ENCODE peak calls at places on chromosomes 3 and 15, in five cellular contexts. K is A549, N is K562, Q is H1, B is HepG2. J is an unnamed sample.
A peak's percentile ranks its signal among the peaks of the same experiment; 100 is the strongest.

GRCh38 chr3:46293035-46293724 is 50.9 kb downstream of the CCR3 start:
- DNase-seq in N (no peak), Q (no peak), B (no peak), K (no peak), J (no peak)

GRCh38 chr3:23376516-23377248 is 173.6 kb downstream of the UBE2E2 start:
- DNase-seq in K (no peak), Q (no peak), N (no peak), B (no peak), J (no peak)

GRCh38 chr15:72585659-72586058 is 68.8 kb upstream of the GOLGA6B start:
- DNase-seq in B (peak; percentile 7), N (no peak), Q (no peak), K (no peak), J (peak; percentile 15)

GRCh38 chr3:13204177-13204581 is 130.9 kb upstream of the IQSEC1 start:
- DNase-seq in B (no peak), K (no peak), N (no peak), Q (no peak), J (no peak)

GRCh38 chr3:42610978-42611377 is 10.5 kb downstream of the NKTR start:
- DNase-seq in B (no peak), Q (no peak), K (no peak), N (no peak), J (peak; percentile 55)

GRCh38 chr15:52624262-52624661 is 54.9 kb downstream of the ATOSA start:
- DNase-seq in K (no peak), N (no peak), Q (no peak), B (peak; percentile 2), J (no peak)

GRCh38 chr3:12746419-12746818 is 12.6 kb downstream of the TMEM40 start:
- DNase-seq in N (no peak), B (no peak), K (no peak), Q (no peak), J (no peak)

GRCh38 chr3:177459397-177459796 is 262.1 kb upstream of the TBL1XR1 start:
- DNase-seq in N (no peak), K (no peak), Q (no peak), B (no peak), J (no peak)

GRCh38 chr3:8604988-8605387 is 39.6 kb downstream of the SSUH2 start:
- DNase-seq in B (no peak), N (no peak), K (no peak), Q (peak; percentile 13), J (no peak)

GRCh38 chr3:192933779-192934456 is 16.3 kb upstream of the MB21D2 start:
- DNase-seq in B (no peak), Q (no peak), K (no peak), N (no peak), J (no peak)

GRCh38 chr3:111601810-111602209 is 6.7 kb upstream of the ZBED2 start:
- DNase-seq in Q (no peak), N (no peak), B (no peak), K (no peak), J (no peak)

GRCh38 chr15:59885832-59886231 is 118.3 kb upstream of the FOXB1 start:
- DNase-seq in Q (no peak), K (no peak), N (no peak), B (no peak), J (no peak)

GRCh38 chr3:112948346-112948838 is 26.5 kb downstream of the CD200R1 start:
- DNase-seq in B (no peak), N (no peak), Q (peak; percentile 49), K (no peak), J (no peak)

GRCh38 chr3:43723121-43723734 is 32.5 kb downstream of the ABHD5 start:
- DNase-seq in N (no peak), K (no peak), Q (no peak), B (no peak), J (peak; percentile 54)

GRCh38 chr15:33244471-33244870 is 50.0 kb upstream of the FMN1 start:
- DNase-seq in Q (no peak), N (no peak), B (no peak), K (no peak), J (no peak)

GRCh38 chr3:164208026-164208425 is 870.3 kb downstream of the SI start:
- DNase-seq in K (no peak), N (no peak), B (no peak), Q (no peak), J (no peak)

GRCh38 chr3:161263057-161263456 is 41.9 kb downstream of the NMD3 start:
- DNase-seq in B (no peak), K (no peak), N (no peak), Q (no peak), J (no peak)

GRCh38 chr3:146163584-146163983 is 2.6 kb upstream of the PLOD2 start:
- DNase-seq in B (no peak), Q (no peak), K (peak; percentile 77), N (no peak), J (peak; percentile 75)

GRCh38 chr15:39077998-39078397 is 502.9 kb upstream of the THBS1 start:
- DNase-seq in N (no peak), B (no peak), K (no peak), Q (no peak), J (no peak)

GRCh38 chr15:57165992-57166391 is 210.3 kb upstream of the CGNL1 start:
- DNase-seq in Q (no peak), N (no peak), B (no peak), K (no peak), J (peak; percentile 42)

GRCh38 chr15:65556622-65557021 is 26.4 kb downstream of the HACD3 start:
- DNase-seq in K (no peak), Q (no peak), B (no peak), N (no peak), J (no peak)

GRCh38 chr3:42960282-42960681 is 18.8 kb upstream of the GASK1A start:
- DNase-seq in B (no peak), Q (no peak), K (no peak), N (no peak), J (peak; percentile 9)

GRCh38 chr3:177150970-177151627 is 46.2 kb downstream of the TBL1XR1 start:
- DNase-seq in K (no peak), N (no peak), Q (no peak), B (peak; percentile 18), J (peak; percentile 76)

GRCh38 chr3:36911990-36912804 is 32.7 kb downstream of the TRANK1 start:
- DNase-seq in N (no peak), K (peak; percentile 47), Q (no peak), B (peak; percentile 10), J (peak; percentile 20)

GRCh38 chr15:98085003-98085639 is 124.6 kb downstream of the ARRDC4 start:
- DNase-seq in K (peak; percentile 23), N (no peak), B (peak; percentile 43), Q (no peak), J (peak; percentile 73)

GRCh38 chr3:179321585-179322322 is 1.1 kb upstream of the ZNF639 start:
- DNase-seq in Q (peak; percentile 54), B (peak; percentile 29), K (peak; percentile 39), N (peak; percentile 24), J (peak; percentile 77)

GRCh38 chr15:34336947-34337556 is 529 bp downstream of the SLC12A6 start:
- DNase-seq in B (no peak), K (no peak), Q (no peak), N (no peak), J (no peak)

GRCh38 chr3:13141991-13142412 is 68.8 kb upstream of the IQSEC1 start:
- DNase-seq in B (no peak), Q (peak; percentile 83), K (no peak), N (peak; percentile 67), J (no peak)

GRCh38 chr3:131033480-131034080 is 6.9 kb downstream of the NEK11 start:
- DNase-seq in Q (no peak), N (peak; percentile 21), B (peak; percentile 43), K (peak; percentile 14), J (peak; percentile 75)

GRCh38 chr3:180913582-180914404 is 1.3 kb downstream of the FXR1 start:
- DNase-seq in K (no peak), N (no peak), B (no peak), Q (no peak), J (peak; percentile 38)

GRCh38 chr15:82571722-82572222 is 31.5 kb upstream of the RPS17 start:
- DNase-seq in B (no peak), N (peak; percentile 37), K (no peak), Q (peak; percentile 69), J (no peak)

GRCh38 chr3:32856355-32856889 is 38.6 kb downstream of the TRIM71 start:
- DNase-seq in B (peak; percentile 65), K (no peak), Q (no peak), N (no peak), J (no peak)

GRCh38 chr3:126554560-126555525 is 3.9 kb downstream of the C3orf22 start:
- DNase-seq in B (peak; percentile 25), K (no peak), Q (peak; percentile 38), N (no peak), J (no peak)

GRCh38 chr3:133394561-133395311 is 5.1 kb upstream of the BFSP2 start:
- DNase-seq in N (no peak), K (no peak), Q (no peak), B (no peak), J (peak; percentile 12)

DNA sequence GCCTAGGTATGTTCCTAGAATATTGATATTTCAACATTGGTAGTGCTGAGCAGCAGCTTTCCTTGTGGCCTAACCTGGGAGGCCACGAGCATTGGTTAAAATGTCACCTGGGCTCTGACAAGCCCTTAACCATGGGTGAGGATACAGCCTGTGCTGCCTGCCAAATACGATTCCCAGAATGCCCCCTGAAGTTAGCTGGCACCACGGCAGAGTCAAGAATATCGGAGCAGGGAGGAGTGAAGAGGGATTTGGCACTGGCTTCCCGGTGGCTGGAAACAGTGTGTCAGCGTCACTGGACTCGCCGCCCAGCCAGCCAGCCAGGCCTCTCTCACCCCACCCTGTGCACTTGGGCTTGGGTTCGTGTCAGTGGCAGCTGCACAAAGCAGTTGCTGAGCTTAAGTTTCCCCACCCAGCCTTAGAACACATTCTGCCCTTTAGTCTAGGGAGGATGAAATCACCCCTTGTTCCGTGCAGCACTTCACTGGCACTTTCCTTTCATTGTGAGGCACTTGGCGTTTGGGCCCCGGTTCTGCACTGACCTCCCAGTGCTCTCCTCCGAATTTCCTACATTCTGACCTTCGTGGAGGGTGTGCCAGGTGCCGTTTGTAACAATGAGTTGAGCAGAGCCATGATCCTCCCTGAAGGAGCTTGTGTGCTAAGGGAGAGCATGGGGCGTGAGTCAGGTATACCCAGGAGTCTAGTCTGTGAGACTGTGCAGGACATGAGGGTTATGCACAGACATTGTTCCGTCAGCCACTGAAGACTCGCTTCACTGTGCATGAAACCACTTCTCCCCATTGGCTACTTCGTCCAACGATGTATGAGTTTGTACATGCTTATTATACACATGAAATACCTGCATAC is 152.8 kb upstream of the BHLHE40 start:
- DNase-seq in K (peak; percentile 21), N (no peak), Q (peak; percentile 39), B (no peak), J (peak; percentile 49)
- TF ChIP-seq JUN in K (peak; percentile 41), N (no peak), Q (no peak), B (no peak), J (no peak)

GRCh38 chr15:92807971-92808571 is 92.1 kb upstream of the CHD2 start:
- DNase-seq in B (no peak), Q (no peak), N (no peak), K (no peak), J (peak; percentile 24)
- TF ChIP-seq POLR2A in B (peak; percentile 60), Q (no peak), N (no peak), K (no peak), J (no peak)

GRCh38 chr3:189981668-189982067 is 139.0 kb downstream of the P3H2 start:
- DNase-seq in N (no peak), Q (no peak), K (no peak), B (no peak), J (peak; percentile 42)
- TF ChIP-seq JUN in N (no peak), Q (no peak), K (no peak), B (no peak), J (no peak)

DNA sequence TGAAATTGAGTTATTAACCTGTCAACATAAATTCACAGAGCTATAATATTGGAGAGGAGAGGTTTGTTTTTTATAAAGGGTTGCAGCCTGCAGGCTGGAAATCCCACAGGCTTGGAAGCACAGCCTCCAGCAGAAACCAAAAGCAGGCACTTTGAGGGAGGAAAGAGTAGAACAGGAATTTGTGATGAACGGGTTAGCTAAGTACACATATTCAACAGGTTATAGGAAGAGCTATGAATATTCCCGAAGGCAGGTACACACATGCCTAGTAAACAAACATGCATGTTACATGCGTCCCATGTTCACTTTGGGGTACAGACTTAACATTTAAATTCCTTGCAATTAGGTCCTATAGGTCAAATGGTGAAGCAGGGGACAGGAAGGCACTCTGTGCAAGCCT is 25.9 kb upstream of the LIPC start:
- DNase-seq in B (no peak), K (no peak), N (no peak), Q (no peak), J (no peak)
- TF ChIP-seq POLR2A in B (no peak), K (no peak), N (no peak), Q (no peak), J (no peak)